ENCODE peak calls at places on chromosomes 13 and 19, in six cellular contexts. One of them, this sample, is unnamed.

GRCh38 chr19:32268381-32268780 is 77.0 kb upstream of the ZNF507 start:
- DNase-seq in iris pigment epithelial cell: no peak
- DNase-seq in NCI-H774: no peak
- DNase-seq in AML-193: no peak
- DNase-seq in D341Med: no peak
- DNase-seq in brain microvascular endothelial cell: no peak
- DNase-seq in this sample: no peak

GRCh38 chr13:28340272-28340793 is 154.6 kb downstream of the FLT1 start:
- DNase-seq in D341Med: no peak
- DNase-seq in iris pigment epithelial cell: no peak
- DNase-seq in AML-193: no peak
- DNase-seq in NCI-H774: no peak
- DNase-seq in brain microvascular endothelial cell: peak; percentile 58
- DNase-seq in this sample: no peak

GRCh38 chr19:35328851-35329285 is at the start of gene CD22:
- DNase-seq in D341Med: no peak
- DNase-seq in iris pigment epithelial cell: no peak
- DNase-seq in AML-193: peak; percentile 59
- DNase-seq in brain microvascular endothelial cell: no peak
- DNase-seq in NCI-H774: no peak
- DNase-seq in this sample: peak; percentile 78

GRCh38 chr19:11887618-11888531 is at the start of gene ZNF69:
- DNase-seq in AML-193: peak; percentile 74
- DNase-seq in brain microvascular endothelial cell: peak; percentile 75
- DNase-seq in iris pigment epithelial cell: peak; percentile 70
- DNase-seq in NCI-H774: no peak
- DNase-seq in D341Med: peak; percentile 89
- DNase-seq in this sample: peak; percentile 84

GRCh38 chr19:10290876-10291553 is 1.3 kb downstream of the ICAM5 start:
- DNase-seq in iris pigment epithelial cell: peak; percentile 41
- DNase-seq in AML-193: no peak
- DNase-seq in NCI-H774: no peak
- DNase-seq in brain microvascular endothelial cell: no peak
- DNase-seq in D341Med: peak; percentile 77
- DNase-seq in this sample: peak; percentile 43

GRCh38 chr19:48819366-48819816 is 8.6 kb upstream of the BCAT2 start:
- DNase-seq in AML-193: no peak
- DNase-seq in NCI-H774: peak; percentile 74
- DNase-seq in brain microvascular endothelial cell: no peak
- DNase-seq in iris pigment epithelial cell: peak; percentile 83
- DNase-seq in D341Med: no peak
- DNase-seq in this sample: no peak

GRCh38 chr13:74246398-74246975 is 112.3 kb upstream of the KLF12 start:
- DNase-seq in D341Med: no peak
- DNase-seq in AML-193: no peak
- DNase-seq in iris pigment epithelial cell: peak; percentile 32
- DNase-seq in NCI-H774: no peak
- DNase-seq in brain microvascular endothelial cell: peak; percentile 56
- DNase-seq in this sample: no peak

GRCh38 chr19:28333909-28334308 is 879.0 kb downstream of the UQCRFS1 start:
- DNase-seq in D341Med: no peak
- DNase-seq in NCI-H774: no peak
- DNase-seq in brain microvascular endothelial cell: no peak
- DNase-seq in iris pigment epithelial cell: no peak
- DNase-seq in AML-193: no peak
- DNase-seq in this sample: no peak

GRCh38 chr19:51002542-51003311 is 1.3 kb upstream of the KLK8 start:
- DNase-seq in iris pigment epithelial cell: no peak
- DNase-seq in D341Med: peak; percentile 31
- DNase-seq in NCI-H774: peak; percentile 9
- DNase-seq in AML-193: no peak
- DNase-seq in brain microvascular endothelial cell: no peak
- DNase-seq in this sample: no peak

GRCh38 chr19:12052057-12052570 is 647 bp downstream of the ZNF878 start:
- DNase-seq in D341Med: peak; percentile 31
- DNase-seq in iris pigment epithelial cell: peak; percentile 18
- DNase-seq in AML-193: no peak
- DNase-seq in brain microvascular endothelial cell: no peak
- DNase-seq in NCI-H774: no peak
- DNase-seq in this sample: peak; percentile 20

GRCh38 chr19:39057615-39058014 is 25.3 kb upstream of the FBXO27 start:
- DNase-seq in NCI-H774: no peak
- DNase-seq in AML-193: no peak
- DNase-seq in brain microvascular endothelial cell: no peak
- DNase-seq in iris pigment epithelial cell: peak; percentile 5
- DNase-seq in D341Med: no peak
- DNase-seq in this sample: no peak

GRCh38 chr19:43956827-43957226 is 5.8 kb downstream of the ZNF221 start:
- DNase-seq in brain microvascular endothelial cell: no peak
- DNase-seq in iris pigment epithelial cell: no peak
- DNase-seq in AML-193: peak; percentile 20
- DNase-seq in NCI-H774: no peak
- DNase-seq in D341Med: no peak
- DNase-seq in this sample: no peak

GRCh38 chr13:49262634-49263033 is 14.9 kb downstream of the CDADC1 start:
- DNase-seq in AML-193: no peak
- DNase-seq in D341Med: no peak
- DNase-seq in iris pigment epithelial cell: no peak
- DNase-seq in brain microvascular endothelial cell: no peak
- DNase-seq in NCI-H774: no peak
- DNase-seq in this sample: no peak

GRCh38 chr19:9883764-9884163 is 48.6 kb downstream of the PIN1 start:
- DNase-seq in AML-193: no peak
- DNase-seq in brain microvascular endothelial cell: no peak
- DNase-seq in D341Med: no peak
- DNase-seq in iris pigment epithelial cell: no peak
- DNase-seq in NCI-H774: no peak
- DNase-seq in this sample: no peak

GRCh38 chr13:85367887-85368286 is 431.3 kb downstream of the SLITRK6 start:
- DNase-seq in D341Med: no peak
- DNase-seq in NCI-H774: no peak
- DNase-seq in brain microvascular endothelial cell: peak; percentile 74
- DNase-seq in AML-193: no peak
- DNase-seq in iris pigment epithelial cell: peak; percentile 47
- DNase-seq in this sample: peak; percentile 14

GRCh38 chr19:11090264-11091032 is 1.2 kb downstream of the LDLR start:
- DNase-seq in brain microvascular endothelial cell: peak; percentile 95
- DNase-seq in AML-193: peak; percentile 91
- DNase-seq in NCI-H774: peak; percentile 95
- DNase-seq in iris pigment epithelial cell: peak; percentile 97
- DNase-seq in D341Med: peak; percentile 95
- DNase-seq in this sample: peak; percentile 96

GRCh38 chr13:48126944-48127814 is 32.3 kb upstream of the MED4 start:
- DNase-seq in iris pigment epithelial cell: peak; percentile 58
- DNase-seq in D341Med: peak; percentile 69
- DNase-seq in AML-193: peak; percentile 83
- DNase-seq in brain microvascular endothelial cell: peak; percentile 26
- DNase-seq in NCI-H774: no peak
- DNase-seq in this sample: peak; percentile 85

GRCh38 chr19:52896431-52897148 is 845 bp downstream of the ZNF320 start:
- DNase-seq in D341Med: no peak
- DNase-seq in AML-193: no peak
- DNase-seq in iris pigment epithelial cell: peak; percentile 32
- DNase-seq in NCI-H774: peak; percentile 3
- DNase-seq in brain microvascular endothelial cell: peak; percentile 10
- DNase-seq in this sample: no peak

GRCh38 chr13:19587635-19588300 is 26.4 kb upstream of the TPTE2 start:
- DNase-seq in D341Med: peak; percentile 49
- DNase-seq in iris pigment epithelial cell: peak; percentile 72
- DNase-seq in NCI-H774: no peak
- DNase-seq in AML-193: peak; percentile 63
- DNase-seq in brain microvascular endothelial cell: peak; percentile 63
- DNase-seq in this sample: peak; percentile 18

GRCh38 chr19:18439025-18439909 is 1.3 kb upstream of the ISYNA1 start:
- DNase-seq in NCI-H774: no peak
- DNase-seq in iris pigment epithelial cell: peak; percentile 87
- DNase-seq in brain microvascular endothelial cell: peak; percentile 68
- DNase-seq in AML-193: no peak
- DNase-seq in D341Med: peak; percentile 64
- DNase-seq in this sample: no peak

GRCh38 chr19:32041681-32042292 is 303.6 kb upstream of the ZNF507 start:
- DNase-seq in brain microvascular endothelial cell: peak; percentile 10
- DNase-seq in iris pigment epithelial cell: peak; percentile 21
- DNase-seq in AML-193: no peak
- DNase-seq in NCI-H774: no peak
- DNase-seq in D341Med: peak; percentile 81
- DNase-seq in this sample: no peak

GRCh38 chr13:105735269-105735668 is 800.2 kb downstream of the EFNB2 start:
- DNase-seq in AML-193: no peak
- DNase-seq in brain microvascular endothelial cell: no peak
- DNase-seq in iris pigment epithelial cell: peak; percentile 26
- DNase-seq in D341Med: no peak
- DNase-seq in NCI-H774: peak; percentile 59
- DNase-seq in this sample: peak; percentile 26